ENCODE peak calls at places on chromosome 20, in four cellular contexts. One of them, this sample, is unnamed.
A peak's percentile ranks its signal among the peaks of the same experiment; 100 is the strongest.

GRCh38 chr20:50110141-50111047 is 2.6 kb downstream of the UBE2V1 start:
- DNase-seq in HFF-Myc: no peak
- DNase-seq in prostate gland: no peak
- DNase-seq in kidney epithelial cell: no peak
- DNase-seq in this sample: no peak

GRCh38 chr20:840858-841567 is 7.5 kb downstream of the FAM110A start:
- DNase-seq in kidney epithelial cell: no peak
- DNase-seq in HFF-Myc: no peak
- DNase-seq in prostate gland: peak; percentile 79
- DNase-seq in this sample: no peak

GRCh38 chr20:19620471-19620870 is 137.6 kb upstream of the RIN2 start:
- DNase-seq in prostate gland: no peak
- DNase-seq in HFF-Myc: no peak
- DNase-seq in kidney epithelial cell: no peak
- DNase-seq in this sample: no peak

GRCh38 chr20:18666803-18667460 is 79.1 kb downstream of the DTD1 start:
- DNase-seq in HFF-Myc: no peak
- DNase-seq in kidney epithelial cell: no peak
- DNase-seq in prostate gland: no peak
- DNase-seq in this sample: no peak

GRCh38 chr20:33871362-33871761 is 60.2 kb downstream of the CHMP4B start:
- DNase-seq in prostate gland: peak; percentile 67
- DNase-seq in HFF-Myc: no peak
- DNase-seq in kidney epithelial cell: no peak
- DNase-seq in this sample: no peak

GRCh38 chr20:828987-829386 is 4.5 kb upstream of the FAM110A start:
- DNase-seq in HFF-Myc: no peak
- DNase-seq in kidney epithelial cell: no peak
- DNase-seq in prostate gland: no peak
- DNase-seq in this sample: no peak

GRCh38 chr20:7137395-7138151 is 370.1 kb downstream of the BMP2 start:
- DNase-seq in prostate gland: no peak
- DNase-seq in kidney epithelial cell: no peak
- DNase-seq in HFF-Myc: no peak
- DNase-seq in this sample: no peak

GRCh38 chr20:1509237-1509636 is 18.0 kb upstream of the SIRPB2 start:
- DNase-seq in HFF-Myc: no peak
- DNase-seq in prostate gland: no peak
- DNase-seq in kidney epithelial cell: no peak
- DNase-seq in this sample: no peak

GRCh38 chr20:24991897-24992419 is 593 bp downstream of the APMAP start:
- DNase-seq in kidney epithelial cell: no peak
- DNase-seq in prostate gland: no peak
- DNase-seq in HFF-Myc: no peak
- DNase-seq in this sample: no peak

GRCh38 chr20:59767656-59768055 is 163.3 kb downstream of the PHACTR3 start:
- DNase-seq in prostate gland: no peak
- DNase-seq in HFF-Myc: no peak
- DNase-seq in kidney epithelial cell: no peak
- DNase-seq in this sample: no peak

GRCh38 chr20:1467355-1468116 is 887 bp upstream of the NSFL1C start:
- DNase-seq in HFF-Myc: no peak
- DNase-seq in kidney epithelial cell: no peak
- DNase-seq in prostate gland: no peak
- DNase-seq in this sample: no peak

GRCh38 chr20:50281831-50282591 is 91.4 kb downstream of the CEBPB start:
- DNase-seq in HFF-Myc: no peak
- DNase-seq in kidney epithelial cell: no peak
- DNase-seq in prostate gland: no peak
- DNase-seq in this sample: no peak

GRCh38 chr20:48686238-48687096 is 141.3 kb downstream of the PREX1 start:
- DNase-seq in HFF-Myc: no peak
- DNase-seq in kidney epithelial cell: no peak
- DNase-seq in prostate gland: peak; percentile 41
- DNase-seq in this sample: no peak

GRCh38 chr20:25191051-25191450 is 4.5 kb upstream of the ENTPD6 start:
- DNase-seq in prostate gland: no peak
- DNase-seq in HFF-Myc: no peak
- DNase-seq in kidney epithelial cell: no peak
- DNase-seq in this sample: no peak

GRCh38 chr20:11502051-11502450 is 415.6 kb upstream of the BTBD3 start:
- DNase-seq in prostate gland: no peak
- DNase-seq in HFF-Myc: no peak
- DNase-seq in kidney epithelial cell: peak; percentile 63
- DNase-seq in this sample: no peak

GRCh38 chr20:35539756-35540212 is 2.1 kb upstream of the ERGIC3 start:
- DNase-seq in prostate gland: no peak
- DNase-seq in HFF-Myc: no peak
- DNase-seq in kidney epithelial cell: no peak
- DNase-seq in this sample: no peak

GRCh38 chr20:52082612-52083011 is 109.0 kb downstream of the ZFP64 start:
- DNase-seq in prostate gland: no peak
- DNase-seq in HFF-Myc: no peak
- DNase-seq in kidney epithelial cell: no peak
- DNase-seq in this sample: no peak

GRCh38 chr20:51365670-51366069 is 176.8 kb downstream of the NFATC2 start:
- DNase-seq in HFF-Myc: no peak
- DNase-seq in kidney epithelial cell: no peak
- DNase-seq in prostate gland: no peak
- DNase-seq in this sample: no peak

GRCh38 chr20:45508068-45508886 is 7.1 kb downstream of the SPINT3 start:
- DNase-seq in kidney epithelial cell: no peak
- DNase-seq in prostate gland: no peak
- DNase-seq in HFF-Myc: no peak
- DNase-seq in this sample: no peak

GRCh38 chr20:44961868-44962267 is 1.7 kb upstream of the TOMM34 start:
- DNase-seq in prostate gland: no peak
- DNase-seq in HFF-Myc: no peak
- DNase-seq in kidney epithelial cell: peak; percentile 16
- DNase-seq in this sample: no peak

GRCh38 chr20:4045741-4046140 is 30.4 kb upstream of the RNF24 start:
- DNase-seq in kidney epithelial cell: no peak
- DNase-seq in HFF-Myc: no peak
- DNase-seq in prostate gland: no peak
- DNase-seq in this sample: no peak

GRCh38 chr20:24813080-24813479 is 136.0 kb upstream of the CST7 start:
- DNase-seq in prostate gland: no peak
- DNase-seq in HFF-Myc: no peak
- DNase-seq in kidney epithelial cell: no peak
- DNase-seq in this sample: no peak

GRCh38 chr20:24116611-24117010 is 128.0 kb upstream of the GGTLC1 start:
- DNase-seq in kidney epithelial cell: no peak
- DNase-seq in prostate gland: no peak
- DNase-seq in HFF-Myc: no peak
- DNase-seq in this sample: no peak

GRCh38 chr20:7710440-7710839 is 229.8 kb downstream of the HAO1 start:
- DNase-seq in HFF-Myc: no peak
- DNase-seq in kidney epithelial cell: no peak
- DNase-seq in prostate gland: no peak
- DNase-seq in this sample: no peak

GRCh38 chr20:35739294-35740163 is 2.5 kb downstream of the RBM39 start:
- DNase-seq in kidney epithelial cell: no peak
- DNase-seq in prostate gland: no peak
- DNase-seq in HFF-Myc: no peak
- DNase-seq in this sample: no peak

GRCh38 chr20:52242237-52243230 is 51.0 kb upstream of the ZFP64 start:
- DNase-seq in HFF-Myc: no peak
- DNase-seq in prostate gland: no peak
- DNase-seq in kidney epithelial cell: no peak
- DNase-seq in this sample: no peak

GRCh38 chr20:52279667-52280180 is 88.1 kb upstream of the ZFP64 start:
- DNase-seq in HFF-Myc: no peak
- DNase-seq in kidney epithelial cell: no peak
- DNase-seq in prostate gland: no peak
- DNase-seq in this sample: no peak

GRCh38 chr20:47784256-47784598 is 1.1 kb downstream of the SULF2 start:
- DNase-seq in kidney epithelial cell: no peak
- DNase-seq in prostate gland: no peak
- DNase-seq in HFF-Myc: no peak
- DNase-seq in this sample: no peak

GRCh38 chr20:8246153-8246552 is 114.1 kb downstream of the PLCB1 start:
- DNase-seq in HFF-Myc: no peak
- DNase-seq in kidney epithelial cell: no peak
- DNase-seq in prostate gland: no peak
- DNase-seq in this sample: no peak

GRCh38 chr20:17449039-17449438 is 82.1 kb downstream of the BFSP1 start:
- DNase-seq in HFF-Myc: no peak
- DNase-seq in kidney epithelial cell: no peak
- DNase-seq in prostate gland: no peak
- DNase-seq in this sample: no peak

GRCh38 chr20:19098806-19099578 is 113.5 kb upstream of the SLC24A3 start:
- DNase-seq in kidney epithelial cell: no peak
- DNase-seq in HFF-Myc: no peak
- DNase-seq in prostate gland: no peak
- DNase-seq in this sample: no peak

GRCh38 chr20:41366546-41367392 is at the start of gene EMILIN3:
- DNase-seq in HFF-Myc: no peak
- DNase-seq in prostate gland: no peak
- DNase-seq in kidney epithelial cell: no peak
- DNase-seq in this sample: no peak
- H3K4me3 ChIP-seq in HFF-Myc: peak within 1 kb of the TSS; percentile 38
- H3K4me3 ChIP-seq in prostate gland: peak within 1 kb of the TSS; percentile 33
- H3K4me3 ChIP-seq in kidney epithelial cell: no peak within 1 kb of the TSS
- H3K4me3 ChIP-seq in this sample: no peak within 1 kb of the TSS

GRCh38 chr20:29427201-29428060 is 1830.0 kb upstream of the DEFB115 start:
- DNase-seq in kidney epithelial cell: no peak
- DNase-seq in HFF-Myc: no peak
- DNase-seq in prostate gland: no peak
- DNase-seq in this sample: no peak
- TF ChIP-seq CTCF in kidney epithelial cell: no peak
- TF ChIP-seq CTCF in HFF-Myc: peak; percentile 2
- TF ChIP-seq CTCF in prostate gland: no peak
- TF ChIP-seq CTCF in this sample: peak; percentile 38

GRCh38 chr20:32596681-32597252 is 11.6 kb upstream of the NOL4L start:
- DNase-seq in prostate gland: no peak
- DNase-seq in kidney epithelial cell: no peak
- DNase-seq in HFF-Myc: no peak
- DNase-seq in this sample: no peak

GRCh38 chr20:32597714-32598113 is 12.6 kb upstream of the NOL4L start:
- DNase-seq in HFF-Myc: no peak
- DNase-seq in kidney epithelial cell: no peak
- DNase-seq in prostate gland: no peak
- DNase-seq in this sample: no peak

GRCh38 chr20:32599783-32600340 is 14.7 kb upstream of the NOL4L start:
- DNase-seq in prostate gland: no peak
- DNase-seq in HFF-Myc: no peak
- DNase-seq in kidney epithelial cell: no peak
- DNase-seq in this sample: no peak

GRCh38 chr20:32600681-32601237 is 15.6 kb upstream of the NOL4L start:
- DNase-seq in HFF-Myc: no peak
- DNase-seq in kidney epithelial cell: no peak
- DNase-seq in prostate gland: no peak
- DNase-seq in this sample: no peak

DNA sequence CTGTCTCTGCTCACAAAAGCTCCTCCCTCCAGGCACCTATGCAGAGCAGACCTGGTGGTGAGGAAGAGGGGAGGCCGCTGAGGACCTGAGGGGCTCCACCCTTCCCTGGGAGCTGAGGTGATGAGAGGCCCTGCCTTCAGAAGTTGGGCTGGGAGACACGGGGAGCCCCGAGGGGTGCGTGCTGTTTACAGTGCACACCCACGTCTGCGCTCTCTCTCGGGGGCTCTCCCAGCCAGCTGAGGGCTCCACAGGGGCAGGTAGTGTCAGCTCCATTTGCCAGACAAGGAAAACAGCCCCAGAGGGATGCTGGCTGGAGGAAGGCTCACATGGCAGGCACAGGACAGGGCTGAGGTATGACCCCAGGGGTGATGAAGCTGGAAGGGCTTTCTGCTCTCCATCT is 13.5 kb upstream of the NOL4L start:
- DNase-seq in kidney epithelial cell: no peak
- DNase-seq in prostate gland: no peak
- DNase-seq in HFF-Myc: no peak
- DNase-seq in this sample: no peak
- H3K4me3 ChIP-seq in kidney epithelial cell: no peak overlapping the region
- H3K4me3 ChIP-seq in prostate gland: no peak overlapping the region
- H3K4me3 ChIP-seq in HFF-Myc: no peak overlapping the region
- H3K4me3 ChIP-seq in this sample: no peak overlapping the region

DNA sequence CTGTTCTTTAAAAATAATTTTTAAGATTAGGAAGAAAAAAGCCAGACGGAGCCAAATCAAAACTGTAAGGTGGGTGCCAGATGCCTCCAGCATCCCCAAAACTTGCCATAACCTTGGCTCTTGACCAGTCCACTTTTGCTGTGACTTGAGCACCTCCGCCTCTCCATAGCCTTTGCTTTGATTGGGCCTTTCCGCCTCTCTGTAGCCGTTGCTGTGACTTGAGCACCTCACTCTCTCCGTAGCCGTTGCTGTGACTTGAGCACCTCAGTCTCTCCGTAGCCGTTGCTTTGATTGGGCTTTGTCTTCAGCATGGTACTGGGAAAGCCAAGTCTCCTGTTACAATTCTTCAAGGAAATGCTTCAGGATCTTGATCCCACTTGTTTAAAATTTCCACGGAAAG is 73.0 kb downstream of the YTHDF1 start:
- DNase-seq in kidney epithelial cell: no peak
- DNase-seq in HFF-Myc: no peak
- DNase-seq in prostate gland: no peak
- DNase-seq in this sample: no peak
- TF ChIP-seq CTCF in kidney epithelial cell: no peak
- TF ChIP-seq CTCF in HFF-Myc: no peak
- TF ChIP-seq CTCF in prostate gland: no peak
- TF ChIP-seq CTCF in this sample: no peak

GRCh38 chr20:36773548-36774242 is at the start of gene DSN1:
- DNase-seq in kidney epithelial cell: peak; percentile 82
- DNase-seq in HFF-Myc: peak; percentile 90
- DNase-seq in prostate gland: peak; percentile 95
- DNase-seq in this sample: peak; percentile 43

GRCh38 chr20:36770680-36771079 is 2.9 kb downstream of the DSN1 start:
- DNase-seq in prostate gland: no peak
- DNase-seq in HFF-Myc: no peak
- DNase-seq in kidney epithelial cell: no peak
- DNase-seq in this sample: no peak

GRCh38 chr20:36775826-36776225 is 2.3 kb upstream of the DSN1 start:
- DNase-seq in HFF-Myc: no peak
- DNase-seq in prostate gland: no peak
- DNase-seq in kidney epithelial cell: no peak
- DNase-seq in this sample: no peak

GRCh38 chr20:36775196-36775595 is 1.6 kb upstream of the DSN1 start:
- DNase-seq in HFF-Myc: no peak
- DNase-seq in prostate gland: peak; percentile 46
- DNase-seq in kidney epithelial cell: no peak
- DNase-seq in this sample: no peak

DNA sequence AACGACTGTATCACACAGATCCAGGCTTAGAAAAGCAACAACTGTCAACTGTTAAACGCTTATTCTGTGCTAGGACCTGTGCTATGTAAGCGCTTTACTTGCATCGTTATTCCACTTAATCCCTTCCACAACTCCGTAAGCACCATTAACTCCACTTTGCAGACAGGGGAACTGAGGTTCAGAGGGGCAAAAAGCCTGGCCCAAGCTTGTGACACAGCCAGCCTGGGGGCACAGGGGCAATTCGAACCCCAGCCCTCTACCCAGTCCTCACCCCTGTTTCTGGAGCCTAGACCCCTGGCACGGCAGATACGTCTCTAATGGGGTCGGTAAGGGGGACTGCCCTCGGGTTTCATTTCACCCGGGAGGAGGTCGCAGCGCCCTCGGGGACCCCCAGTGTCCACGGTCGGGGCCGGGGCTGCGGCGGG is 428 bp downstream of the DSN1 start:
- DNase-seq in kidney epithelial cell: no peak
- DNase-seq in prostate gland: no peak
- DNase-seq in HFF-Myc: no peak
- DNase-seq in this sample: no peak
- H3K4me3 ChIP-seq in kidney epithelial cell: peak overlapping the region; percentile 68
- H3K4me3 ChIP-seq in prostate gland: peak overlapping the region; percentile 67
- H3K4me3 ChIP-seq in HFF-Myc: peak overlapping the region; percentile 92
- H3K4me3 ChIP-seq in this sample: peak overlapping the region; percentile 96

This sample was measured in epithelial cell of proximal tubule.